ENCODE peak calls at places on chromosomes 13 and 19, in ten cellular contexts. One of them, this sample, is unnamed.
A peak's percentile ranks its signal among the peaks of the same experiment; 100 is the strongest.

GRCh38 chr19:42303876-42304275 is 1.5 kb upstream of the PAFAH1B3 start:
- DNase-seq in Caco-2: no peak
- DNase-seq in heart right ventricle: no peak
- DNase-seq in colonic mucosa: no peak
- DNase-seq in effector memory CD4-positive, alpha-beta T cell: no peak
- DNase-seq in GM23338: no peak
- DNase-seq in bronchial epithelial cell: no peak
- DNase-seq in AG10803: no peak
- DNase-seq in neural progenitor cell: no peak
- DNase-seq in lower leg skin: no peak
- DNase-seq in this sample: no peak

GRCh38 chr19:52369463-52370340 is at the start of gene ZNF880:
- DNase-seq in GM23338: peak; percentile 98
- DNase-seq in effector memory CD4-positive, alpha-beta T cell: peak; percentile 82
- DNase-seq in lower leg skin: peak; percentile 90
- DNase-seq in Caco-2: peak; percentile 66
- DNase-seq in AG10803: peak; percentile 88
- DNase-seq in bronchial epithelial cell: peak; percentile 69
- DNase-seq in colonic mucosa: peak; percentile 95
- DNase-seq in heart right ventricle: peak; percentile 95
- DNase-seq in neural progenitor cell: peak; percentile 93
- DNase-seq in this sample: peak; percentile 90

GRCh38 chr19:37403403-37403802 is 32.5 kb downstream of the ZNF527 start:
- DNase-seq in neural progenitor cell: no peak
- DNase-seq in AG10803: no peak
- DNase-seq in GM23338: no peak
- DNase-seq in Caco-2: no peak
- DNase-seq in bronchial epithelial cell: no peak
- DNase-seq in colonic mucosa: no peak
- DNase-seq in lower leg skin: no peak
- DNase-seq in effector memory CD4-positive, alpha-beta T cell: no peak
- DNase-seq in heart right ventricle: no peak
- DNase-seq in this sample: no peak

GRCh38 chr19:46345157-46345556 is 1.7 kb upstream of the PPP5C start:
- DNase-seq in heart right ventricle: no peak
- DNase-seq in AG10803: no peak
- DNase-seq in effector memory CD4-positive, alpha-beta T cell: no peak
- DNase-seq in Caco-2: no peak
- DNase-seq in lower leg skin: no peak
- DNase-seq in neural progenitor cell: no peak
- DNase-seq in GM23338: no peak
- DNase-seq in colonic mucosa: no peak
- DNase-seq in bronchial epithelial cell: no peak
- DNase-seq in this sample: no peak

GRCh38 chr19:44800461-44800860 is 8.4 kb upstream of the BCAM start:
- DNase-seq in GM23338: peak; percentile 96
- DNase-seq in heart right ventricle: peak; percentile 87
- DNase-seq in effector memory CD4-positive, alpha-beta T cell: peak; percentile 63
- DNase-seq in bronchial epithelial cell: peak; percentile 60
- DNase-seq in Caco-2: peak; percentile 91
- DNase-seq in neural progenitor cell: peak; percentile 92
- DNase-seq in AG10803: peak; percentile 62
- DNase-seq in colonic mucosa: peak; percentile 85
- DNase-seq in lower leg skin: peak; percentile 71
- DNase-seq in this sample: peak; percentile 70

GRCh38 chr19:49502866-49503581 is 6.8 kb downstream of the RPS11 start:
- DNase-seq in lower leg skin: peak; percentile 39
- DNase-seq in Caco-2: peak; percentile 69
- DNase-seq in heart right ventricle: peak; percentile 59
- DNase-seq in AG10803: peak; percentile 86
- DNase-seq in neural progenitor cell: peak; percentile 84
- DNase-seq in GM23338: peak; percentile 58
- DNase-seq in effector memory CD4-positive, alpha-beta T cell: no peak
- DNase-seq in colonic mucosa: no peak
- DNase-seq in bronchial epithelial cell: peak; percentile 59
- DNase-seq in this sample: peak; percentile 83

GRCh38 chr13:68810660-68811059 is 1297.0 kb upstream of the ATXN8OS start:
- DNase-seq in bronchial epithelial cell: no peak
- DNase-seq in Caco-2: no peak
- DNase-seq in effector memory CD4-positive, alpha-beta T cell: no peak
- DNase-seq in neural progenitor cell: peak; percentile 57
- DNase-seq in heart right ventricle: no peak
- DNase-seq in AG10803: no peak
- DNase-seq in GM23338: peak; percentile 70
- DNase-seq in lower leg skin: no peak
- DNase-seq in colonic mucosa: no peak
- DNase-seq in this sample: no peak

GRCh38 chr13:40192516-40193257 is 473.8 kb downstream of the FOXO1 start:
- DNase-seq in Caco-2: no peak
- DNase-seq in effector memory CD4-positive, alpha-beta T cell: no peak
- DNase-seq in colonic mucosa: no peak
- DNase-seq in GM23338: no peak
- DNase-seq in AG10803: peak; percentile 18
- DNase-seq in bronchial epithelial cell: no peak
- DNase-seq in neural progenitor cell: no peak
- DNase-seq in heart right ventricle: no peak
- DNase-seq in lower leg skin: no peak
- DNase-seq in this sample: no peak

GRCh38 chr13:112979406-112979902 is 10.4 kb downstream of the MCF2L start:
- DNase-seq in colonic mucosa: no peak
- DNase-seq in AG10803: no peak
- DNase-seq in effector memory CD4-positive, alpha-beta T cell: no peak
- DNase-seq in bronchial epithelial cell: no peak
- DNase-seq in heart right ventricle: no peak
- DNase-seq in lower leg skin: no peak
- DNase-seq in Caco-2: no peak
- DNase-seq in GM23338: no peak
- DNase-seq in neural progenitor cell: no peak
- DNase-seq in this sample: no peak

GRCh38 chr19:10352764-10353671 is 13.6 kb upstream of the ICAM3 start:
- DNase-seq in colonic mucosa: peak; percentile 31
- DNase-seq in lower leg skin: peak; percentile 22
- DNase-seq in heart right ventricle: peak; percentile 89
- DNase-seq in GM23338: peak; percentile 96
- DNase-seq in AG10803: no peak
- DNase-seq in Caco-2: peak; percentile 61
- DNase-seq in neural progenitor cell: peak; percentile 95
- DNase-seq in effector memory CD4-positive, alpha-beta T cell: no peak
- DNase-seq in bronchial epithelial cell: no peak
- DNase-seq in this sample: peak; percentile 40

GRCh38 chr13:22662771-22663170 is 518.0 kb upstream of the SGCG start:
- DNase-seq in bronchial epithelial cell: no peak
- DNase-seq in Caco-2: no peak
- DNase-seq in colonic mucosa: no peak
- DNase-seq in effector memory CD4-positive, alpha-beta T cell: no peak
- DNase-seq in AG10803: no peak
- DNase-seq in GM23338: no peak
- DNase-seq in lower leg skin: no peak
- DNase-seq in heart right ventricle: no peak
- DNase-seq in neural progenitor cell: no peak
- DNase-seq in this sample: no peak

GRCh38 chr19:42279902-42280760 is 11.1 kb downstream of the CIC start:
- DNase-seq in heart right ventricle: peak; percentile 94
- DNase-seq in Caco-2: peak; percentile 94
- DNase-seq in bronchial epithelial cell: peak; percentile 71
- DNase-seq in lower leg skin: peak; percentile 92
- DNase-seq in neural progenitor cell: peak; percentile 94
- DNase-seq in effector memory CD4-positive, alpha-beta T cell: peak; percentile 78
- DNase-seq in colonic mucosa: peak; percentile 94
- DNase-seq in AG10803: peak; percentile 82
- DNase-seq in GM23338: peak; percentile 79
- DNase-seq in this sample: peak; percentile 88

GRCh38 chr19:5692785-5693194 is 2.7 kb downstream of the RPL36 start:
- DNase-seq in lower leg skin: no peak
- DNase-seq in neural progenitor cell: no peak
- DNase-seq in GM23338: no peak
- DNase-seq in Caco-2: no peak
- DNase-seq in colonic mucosa: no peak
- DNase-seq in AG10803: no peak
- DNase-seq in bronchial epithelial cell: no peak
- DNase-seq in effector memory CD4-positive, alpha-beta T cell: no peak
- DNase-seq in heart right ventricle: no peak
- DNase-seq in this sample: no peak

GRCh38 chr13:78806457-78806856 is 147.5 kb upstream of the OBI1 start:
- DNase-seq in lower leg skin: no peak
- DNase-seq in neural progenitor cell: peak; percentile 21
- DNase-seq in GM23338: peak; percentile 67
- DNase-seq in colonic mucosa: no peak
- DNase-seq in bronchial epithelial cell: no peak
- DNase-seq in effector memory CD4-positive, alpha-beta T cell: no peak
- DNase-seq in AG10803: no peak
- DNase-seq in heart right ventricle: no peak
- DNase-seq in Caco-2: no peak
- DNase-seq in this sample: no peak

GRCh38 chr19:1469936-1470863 is 8.8 kb downstream of the C19orf25 start:
- DNase-seq in AG10803: peak; percentile 26
- DNase-seq in GM23338: peak; percentile 84
- DNase-seq in heart right ventricle: peak; percentile 47
- DNase-seq in bronchial epithelial cell: peak; percentile 34
- DNase-seq in neural progenitor cell: peak; percentile 92
- DNase-seq in Caco-2: peak; percentile 81
- DNase-seq in effector memory CD4-positive, alpha-beta T cell: peak; percentile 42
- DNase-seq in colonic mucosa: peak; percentile 65
- DNase-seq in lower leg skin: no peak
- DNase-seq in this sample: no peak

GRCh38 chr13:60329221-60329983 is 67.6 kb upstream of the TDRD3 start:
- DNase-seq in colonic mucosa: peak; percentile 42
- DNase-seq in heart right ventricle: no peak
- DNase-seq in AG10803: peak; percentile 17
- DNase-seq in neural progenitor cell: peak; percentile 77
- DNase-seq in Caco-2: peak; percentile 83
- DNase-seq in lower leg skin: no peak
- DNase-seq in effector memory CD4-positive, alpha-beta T cell: no peak
- DNase-seq in bronchial epithelial cell: peak; percentile 23
- DNase-seq in GM23338: peak; percentile 87
- DNase-seq in this sample: peak; percentile 25

GRCh38 chr19:3058821-3059314 is 3.4 kb downstream of the TLE5 start:
- DNase-seq in lower leg skin: no peak
- DNase-seq in neural progenitor cell: no peak
- DNase-seq in effector memory CD4-positive, alpha-beta T cell: no peak
- DNase-seq in GM23338: no peak
- DNase-seq in heart right ventricle: no peak
- DNase-seq in AG10803: no peak
- DNase-seq in colonic mucosa: no peak
- DNase-seq in bronchial epithelial cell: no peak
- DNase-seq in Caco-2: no peak
- DNase-seq in this sample: no peak
- H3K4me3 ChIP-seq in lower leg skin: no peak overlapping the region
- H3K4me3 ChIP-seq in neural progenitor cell: no peak overlapping the region
- H3K4me3 ChIP-seq in effector memory CD4-positive, alpha-beta T cell: no peak overlapping the region
- H3K4me3 ChIP-seq in GM23338: no peak overlapping the region
- H3K4me3 ChIP-seq in heart right ventricle: no peak overlapping the region
- H3K4me3 ChIP-seq in AG10803: no peak overlapping the region
- H3K4me3 ChIP-seq in colonic mucosa: no peak overlapping the region
- H3K4me3 ChIP-seq in bronchial epithelial cell: no peak overlapping the region
- H3K4me3 ChIP-seq in Caco-2: no peak overlapping the region
- H3K4me3 ChIP-seq in this sample: no peak overlapping the region

DNA sequence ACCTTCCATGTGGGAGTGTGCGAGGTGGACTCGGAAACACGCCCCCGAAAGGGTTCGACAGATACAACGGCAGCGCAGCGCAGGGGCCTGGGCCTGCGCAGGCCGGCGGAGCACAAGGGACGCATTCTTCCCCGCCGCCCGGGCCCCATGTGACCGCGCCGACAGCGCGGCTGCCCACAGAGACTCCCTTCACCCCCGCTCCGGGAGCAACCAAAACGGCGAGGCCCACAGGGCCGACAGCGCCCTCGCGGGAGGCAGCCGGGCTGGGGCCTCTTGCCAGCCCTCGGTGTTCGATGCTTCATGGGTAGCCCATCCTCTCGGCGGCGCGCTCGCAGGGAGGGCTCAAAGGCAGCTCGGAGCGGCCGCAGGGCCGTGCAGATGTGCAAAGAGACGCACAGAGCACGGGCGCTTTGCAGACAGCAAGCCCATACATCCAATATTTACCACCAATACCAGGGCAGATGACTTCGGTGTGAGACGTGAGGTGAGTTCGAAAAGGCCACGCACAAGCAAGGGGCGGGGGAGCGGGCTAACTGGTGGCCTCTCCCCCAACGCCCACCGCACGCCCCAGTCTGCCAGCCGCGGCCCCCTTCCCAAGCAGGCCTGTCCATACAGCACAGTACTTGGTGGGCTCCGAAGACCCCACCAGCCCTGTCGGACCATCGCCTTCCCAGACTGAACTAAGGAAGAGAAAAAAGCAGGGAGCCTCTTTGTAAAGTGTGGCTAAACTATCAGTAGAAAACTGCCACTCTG is 89.9 kb downstream of the CRYL1 start:
- DNase-seq in colonic mucosa: no peak
- DNase-seq in bronchial epithelial cell: no peak
- DNase-seq in AG10803: no peak
- DNase-seq in Caco-2: no peak
- DNase-seq in heart right ventricle: no peak
- DNase-seq in GM23338: peak; percentile 73
- DNase-seq in lower leg skin: no peak
- DNase-seq in neural progenitor cell: no peak
- DNase-seq in effector memory CD4-positive, alpha-beta T cell: no peak
- DNase-seq in this sample: no peak
- H3K4me3 ChIP-seq in colonic mucosa: no peak overlapping the region
- H3K4me3 ChIP-seq in bronchial epithelial cell: no peak overlapping the region
- H3K4me3 ChIP-seq in AG10803: no peak overlapping the region
- H3K4me3 ChIP-seq in Caco-2: no peak overlapping the region
- H3K4me3 ChIP-seq in heart right ventricle: no peak overlapping the region
- H3K4me3 ChIP-seq in GM23338: peak overlapping the region; percentile 47
- H3K4me3 ChIP-seq in lower leg skin: no peak overlapping the region
- H3K4me3 ChIP-seq in neural progenitor cell: no peak overlapping the region
- H3K4me3 ChIP-seq in effector memory CD4-positive, alpha-beta T cell: no peak overlapping the region
- H3K4me3 ChIP-seq in this sample: no peak overlapping the region

DNA sequence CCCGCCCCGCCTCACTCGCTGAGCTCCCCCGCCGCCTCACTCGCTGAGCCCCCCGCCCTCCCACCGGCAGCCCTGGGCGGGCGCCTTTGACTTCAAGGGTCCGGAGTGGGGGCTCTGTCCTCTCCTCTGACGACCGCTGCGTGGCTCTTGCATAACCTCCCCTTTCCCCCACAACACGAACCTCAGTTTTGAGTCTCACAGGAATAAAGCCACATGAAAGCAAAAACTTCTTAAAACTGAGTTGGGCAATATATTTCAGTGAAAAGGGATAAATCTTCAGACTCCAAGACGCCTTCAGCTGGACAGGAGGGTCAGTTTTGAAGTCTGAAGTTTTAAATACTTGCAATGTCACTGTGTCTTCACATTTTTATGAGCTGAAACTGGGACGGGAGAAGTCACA is 70.6 kb upstream of the C13orf46 start:
- DNase-seq in bronchial epithelial cell: no peak
- DNase-seq in colonic mucosa: no peak
- DNase-seq in lower leg skin: no peak
- DNase-seq in neural progenitor cell: no peak
- DNase-seq in GM23338: no peak
- DNase-seq in AG10803: peak; percentile 78
- DNase-seq in effector memory CD4-positive, alpha-beta T cell: no peak
- DNase-seq in Caco-2: no peak
- DNase-seq in heart right ventricle: no peak
- DNase-seq in this sample: peak; percentile 92
- H3K4me3 ChIP-seq in bronchial epithelial cell: no peak overlapping the region
- H3K4me3 ChIP-seq in colonic mucosa: no peak overlapping the region
- H3K4me3 ChIP-seq in lower leg skin: no peak overlapping the region
- H3K4me3 ChIP-seq in neural progenitor cell: no peak overlapping the region
- H3K4me3 ChIP-seq in GM23338: no peak overlapping the region
- H3K4me3 ChIP-seq in AG10803: no peak overlapping the region
- H3K4me3 ChIP-seq in effector memory CD4-positive, alpha-beta T cell: no peak overlapping the region
- H3K4me3 ChIP-seq in Caco-2: no peak overlapping the region
- H3K4me3 ChIP-seq in heart right ventricle: no peak overlapping the region
- H3K4me3 ChIP-seq in this sample: no peak overlapping the region

GRCh38 chr13:114111577-114111976 is 20.8 kb downstream of the RASA3 start:
- DNase-seq in lower leg skin: no peak
- DNase-seq in bronchial epithelial cell: no peak
- DNase-seq in neural progenitor cell: no peak
- DNase-seq in colonic mucosa: no peak
- DNase-seq in AG10803: peak; percentile 56
- DNase-seq in Caco-2: peak; percentile 21
- DNase-seq in effector memory CD4-positive, alpha-beta T cell: no peak
- DNase-seq in GM23338: no peak
- DNase-seq in heart right ventricle: no peak
- DNase-seq in this sample: peak; percentile 58
- H3K4me3 ChIP-seq in lower leg skin: no peak overlapping the region
- H3K4me3 ChIP-seq in bronchial epithelial cell: no peak overlapping the region
- H3K4me3 ChIP-seq in neural progenitor cell: peak overlapping the region; percentile 7
- H3K4me3 ChIP-seq in colonic mucosa: no peak overlapping the region
- H3K4me3 ChIP-seq in AG10803: no peak overlapping the region
- H3K4me3 ChIP-seq in Caco-2: no peak overlapping the region
- H3K4me3 ChIP-seq in effector memory CD4-positive, alpha-beta T cell: no peak overlapping the region
- H3K4me3 ChIP-seq in GM23338: no peak overlapping the region
- H3K4me3 ChIP-seq in heart right ventricle: no peak overlapping the region
- H3K4me3 ChIP-seq in this sample: no peak overlapping the region